ENCODE peak calls at places on chromosomes 1 and 21, in seven cellular contexts. T is upper lobe of left lung, L is K562, J is GM12878, Q is Panc1, U is GM23338, D is HCT116. Y is an unnamed sample. For H3K4me1, the result is how much of the 10 kb centered on the place peaks cover.

GRCh38 chr1:185674201-185674600 is 60.0 kb upstream of the HMCN1 start:
- ATAC-seq in T (no peak), L (no peak), J (peak), Q (no peak), U (no peak), D (no peak), Y (no peak)

GRCh38 chr1:198638894-198639319 is at the start of gene PTPRC:
- ATAC-seq in T (no peak), L (peak), J (peak), Q (no peak), U (no peak), D (no peak), Y (no peak)

GRCh38 chr1:14774225-14774624 is 175.7 kb downstream of the KAZN start:
- ATAC-seq in T (no peak), L (no peak), J (no peak), Q (no peak), U (no peak), D (no peak), Y (no peak)

GRCh38 chr1:41046347-41046775 is 24.8 kb upstream of the SLFNL1 start:
- ATAC-seq in T (peak), L (no peak), J (no peak), Q (no peak), U (no peak), D (no peak), Y (no peak)

GRCh38 chr1:26459573-26460031 is 12.6 kb upstream of the HMGN2 start:
- ATAC-seq in T (no peak), L (no peak), J (no peak), Q (no peak), U (no peak), D (no peak), Y (no peak)

GRCh38 chr1:244047739-244048565 is 3.1 kb upstream of the ZBTB18 start:
- ATAC-seq in T (peak), L (peak), J (peak), Q (peak), U (peak), D (peak), Y (peak)

GRCh38 chr21:39022901-39023693 is 160.2 kb downstream of the PSMG1 start:
- ATAC-seq in T (peak), L (peak), J (no peak), Q (no peak), U (peak), D (peak), Y (peak)

GRCh38 chr1:192061556-192061955 is 96.7 kb upstream of the RGS18 start:
- ATAC-seq in T (no peak), L (no peak), J (no peak), Q (no peak), U (no peak), D (no peak), Y (no peak)

DNA sequence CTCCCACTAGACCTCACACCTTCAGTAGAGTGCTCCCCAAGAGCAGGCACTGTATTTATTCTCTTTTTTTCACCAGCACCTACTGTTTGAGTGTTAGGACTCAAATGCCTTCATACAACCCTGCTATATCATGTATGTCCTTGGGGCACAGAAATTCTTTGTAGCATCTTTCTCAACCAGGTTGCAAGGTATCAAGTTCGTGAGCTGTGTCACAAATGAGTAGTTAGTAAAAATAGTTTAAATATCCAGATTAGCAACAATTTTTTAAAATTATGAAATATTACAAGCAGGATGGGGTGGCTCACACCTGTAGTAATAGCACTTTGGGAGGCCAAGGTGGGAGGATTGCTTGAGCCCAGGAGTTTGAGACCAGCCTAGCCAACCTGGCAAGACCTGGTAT is 152.6 kb upstream of the TNR start:
- ATAC-seq in T (no peak), L (no peak), J (no peak), Q (no peak), U (no peak), D (no peak), Y (no peak)
- TF ChIP-seq POLR2AphosphoS5 in T (no peak), L (no peak), J (no peak), Q (no peak), U (no peak), D (no peak), Y (no peak)

DNA sequence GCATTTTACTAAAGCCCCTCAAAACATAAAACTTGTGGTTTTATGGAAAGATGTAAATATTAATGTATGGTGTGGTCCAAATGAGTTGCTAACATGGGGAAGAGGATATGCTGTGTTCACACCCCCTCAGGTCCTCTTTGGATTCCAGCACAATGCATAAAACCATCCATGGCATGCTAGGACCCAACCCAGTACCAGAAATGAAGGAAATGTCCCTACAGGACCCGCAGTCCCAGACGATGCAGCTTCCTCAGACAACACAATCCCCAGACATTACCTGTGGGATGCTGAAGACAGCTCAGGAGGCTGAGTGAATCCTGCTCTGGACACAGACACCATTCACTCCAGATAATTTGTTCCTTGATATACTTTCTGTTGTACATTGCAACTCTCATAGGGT is 202.2 kb downstream of the LBR start:
- ATAC-seq in T (no peak), L (no peak), J (no peak), Q (no peak), U (no peak), D (no peak), Y (no peak)
- TF ChIP-seq CTCF in T (no peak), L (no peak), J (no peak), Q (no peak), U (no peak), D (no peak), Y (no peak)

DNA sequence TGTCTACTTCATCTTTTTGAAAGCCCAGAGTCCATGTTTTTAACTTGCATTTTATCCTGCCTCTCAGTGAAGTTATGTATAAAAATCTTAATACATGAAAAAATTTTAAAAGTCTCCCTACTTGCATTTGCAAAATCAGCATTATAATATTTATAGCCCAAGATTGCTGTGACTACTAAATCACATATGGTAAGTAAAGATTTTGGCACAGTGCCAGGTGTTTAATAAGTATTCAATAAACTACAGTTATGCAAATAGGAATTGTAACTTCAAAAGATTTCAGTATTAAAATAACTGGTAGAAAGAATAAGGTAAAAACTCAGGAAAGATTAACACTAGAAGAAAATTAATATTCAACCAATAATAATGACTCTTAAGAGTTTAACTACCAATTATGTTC is 641.7 kb downstream of the LRRIQ3 start:
- ATAC-seq in T (no peak), L (no peak), J (no peak), Q (no peak), U (no peak), D (no peak), Y (no peak)
- H3K4me1 ChIP-seq in T (under half), L (under half), J (under half), Q (under half), U (under half), D (under half), Y (under half)

GRCh38 chr1:54989473-54989872 is 9.0 kb downstream of the TMEM61 start:
- ATAC-seq in T (no peak), L (no peak), J (no peak), Q (no peak), U (no peak), D (peak), Y (no peak)
- TF ChIP-seq POLR2AphosphoS5 in T (no peak), L (no peak), J (no peak), Q (no peak), U (no peak), D (no peak), Y (no peak)

DNA sequence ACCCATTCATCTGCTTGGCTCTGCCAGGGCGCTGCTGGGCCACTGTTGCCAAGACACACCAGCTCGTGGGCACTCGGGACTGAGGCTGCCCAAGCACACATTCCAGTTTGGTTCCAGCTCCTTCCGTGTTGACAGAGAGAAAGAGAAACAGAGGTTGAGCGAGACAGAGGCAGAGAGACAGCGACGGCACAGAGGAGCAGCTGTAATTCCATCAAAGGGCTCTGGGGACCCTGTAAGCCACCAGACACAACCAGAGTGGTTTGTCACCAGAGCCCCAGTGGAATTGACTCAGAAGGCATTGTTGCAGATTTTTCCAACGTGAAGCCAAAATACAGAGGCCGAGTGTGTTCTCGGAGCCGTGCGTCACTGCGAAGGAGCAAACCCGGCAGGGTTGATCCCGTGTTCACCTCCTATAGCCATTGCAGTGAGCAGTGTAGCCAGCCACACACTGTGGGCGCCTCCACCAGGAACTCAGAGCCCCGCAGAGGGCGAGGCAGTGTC is 33.5 kb downstream of the SYF2 start:
- ATAC-seq in T (no peak), L (peak), J (peak), Q (no peak), U (peak), D (peak), Y (peak)
- TF ChIP-seq CTCF in T (no peak), L (peak), J (no peak), Q (no peak), U (no peak), D (no peak), Y (no peak)

GRCh38 chr1:59671953-59672305 is 142.8 kb upstream of the HOOK1 start:
- ATAC-seq in T (no peak), L (no peak), J (no peak), Q (no peak), U (no peak), D (no peak), Y (no peak)

GRCh38 chr1:59671066-59671952 is 143.4 kb upstream of the HOOK1 start:
- ATAC-seq in T (no peak), L (no peak), J (no peak), Q (no peak), U (no peak), D (no peak), Y (no peak)

GRCh38 chr1:59674605-59675004 is 140.1 kb upstream of the HOOK1 start:
- ATAC-seq in T (peak), L (no peak), J (no peak), Q (no peak), U (no peak), D (no peak), Y (peak)

GRCh38 chr1:59672851-59673574 is 141.7 kb upstream of the HOOK1 start:
- ATAC-seq in T (peak), L (no peak), J (peak), Q (peak), U (no peak), D (peak), Y (no peak)

DNA sequence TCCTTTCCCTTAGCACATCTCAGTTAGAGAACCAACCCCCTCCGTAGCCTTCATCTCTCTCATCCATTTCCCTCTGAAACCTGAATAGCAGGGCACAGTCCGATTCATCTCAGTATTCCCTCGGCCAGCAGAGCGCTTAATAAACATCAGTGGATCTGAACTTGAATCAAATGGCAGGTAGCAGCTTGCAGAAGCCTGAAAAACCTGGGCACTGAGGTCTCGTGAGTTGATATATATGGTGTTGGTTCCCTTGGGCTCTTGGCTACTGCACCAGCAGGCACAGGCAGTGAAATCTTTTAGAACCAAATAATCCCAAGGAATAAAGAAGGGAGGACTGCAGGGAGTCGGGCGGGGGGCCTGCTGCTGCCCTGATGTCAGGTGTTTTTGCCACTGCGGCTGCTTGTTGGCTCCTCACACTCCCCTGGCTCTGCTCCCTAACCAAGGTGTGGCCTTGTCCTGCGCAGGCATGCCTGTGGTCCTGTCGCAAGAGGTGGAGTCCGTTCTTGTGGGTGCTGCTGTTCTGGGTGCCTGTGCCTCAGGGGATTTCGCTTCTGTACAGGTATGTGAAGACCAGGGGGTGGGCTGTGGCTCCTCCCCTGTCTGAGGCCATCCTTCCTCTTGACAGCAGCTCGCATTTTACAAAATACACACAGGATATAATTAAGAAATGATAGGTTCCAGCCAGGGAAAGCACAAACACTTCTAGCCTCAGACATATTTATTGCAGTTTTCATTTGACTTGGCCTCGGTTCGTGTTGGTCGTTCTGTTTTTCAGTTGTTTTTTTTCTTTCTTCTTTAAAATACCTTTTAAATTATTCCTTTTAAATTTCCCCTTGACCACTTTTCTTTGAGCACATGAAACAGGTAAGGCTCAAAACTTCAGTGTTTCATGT is 140.9 kb upstream of the HOOK1 start:
- ATAC-seq in T (peak), L (no peak), J (no peak), Q (no peak), U (no peak), D (no peak), Y (no peak)
- H3K4me1 ChIP-seq in T (under half), L (under half), J (under half), Q (under half), U (under half), D (under half), Y (half or more)

GRCh38 chr1:231235526-231235925 is 5.5 kb upstream of the GNPAT start:
- ATAC-seq in T (no peak), L (no peak), J (no peak), Q (no peak), U (no peak), D (no peak), Y (no peak)

GRCh38 chr1:231234506-231234905 is 6.5 kb upstream of the GNPAT start:
- ATAC-seq in T (no peak), L (peak), J (no peak), Q (no peak), U (no peak), D (peak), Y (no peak)

GRCh38 chr1:231236131-231236571 is 4.9 kb upstream of the GNPAT start:
- ATAC-seq in T (no peak), L (no peak), J (no peak), Q (no peak), U (no peak), D (no peak), Y (no peak)

GRCh38 chr1:231232870-231233734 is 7.9 kb upstream of the GNPAT start:
- ATAC-seq in T (no peak), L (no peak), J (peak), Q (no peak), U (no peak), D (no peak), Y (no peak)

GRCh38 chr1:231233735-231234417 is 7.1 kb upstream of the GNPAT start:
- ATAC-seq in T (no peak), L (peak), J (no peak), Q (no peak), U (no peak), D (peak), Y (no peak)
- TF ChIP-seq POLR2AphosphoS5 in T (no peak), L (no peak), J (no peak), Q (no peak), U (no peak), D (no peak), Y (no peak)

GRCh38 chr1:33378976-33379375 is 51.9 kb downstream of the PHC2 start:
- ATAC-seq in T (no peak), L (no peak), J (no peak), Q (peak), U (peak), D (peak), Y (no peak)
- TF ChIP-seq CTCF in T (no peak), L (no peak), J (no peak), Q (no peak), U (no peak), D (no peak), Y (no peak)

GRCh38 chr1:160565568-160565967 is 13.7 kb downstream of the CD84 start:
- ATAC-seq in T (no peak), L (no peak), J (no peak), Q (no peak), U (no peak), D (no peak), Y (no peak)

GRCh38 chr1:160570847-160571246 is 8.4 kb downstream of the CD84 start:
- ATAC-seq in T (no peak), L (no peak), J (no peak), Q (no peak), U (no peak), D (no peak), Y (no peak)

GRCh38 chr1:160567858-160568682 is 11.2 kb downstream of the CD84 start:
- ATAC-seq in T (no peak), L (peak), J (peak), Q (no peak), U (no peak), D (no peak), Y (no peak)
- H3K4me1 ChIP-seq in T (under half), L (under half), J (under half), Q (under half), U (under half), D (under half), Y (under half)

DNA sequence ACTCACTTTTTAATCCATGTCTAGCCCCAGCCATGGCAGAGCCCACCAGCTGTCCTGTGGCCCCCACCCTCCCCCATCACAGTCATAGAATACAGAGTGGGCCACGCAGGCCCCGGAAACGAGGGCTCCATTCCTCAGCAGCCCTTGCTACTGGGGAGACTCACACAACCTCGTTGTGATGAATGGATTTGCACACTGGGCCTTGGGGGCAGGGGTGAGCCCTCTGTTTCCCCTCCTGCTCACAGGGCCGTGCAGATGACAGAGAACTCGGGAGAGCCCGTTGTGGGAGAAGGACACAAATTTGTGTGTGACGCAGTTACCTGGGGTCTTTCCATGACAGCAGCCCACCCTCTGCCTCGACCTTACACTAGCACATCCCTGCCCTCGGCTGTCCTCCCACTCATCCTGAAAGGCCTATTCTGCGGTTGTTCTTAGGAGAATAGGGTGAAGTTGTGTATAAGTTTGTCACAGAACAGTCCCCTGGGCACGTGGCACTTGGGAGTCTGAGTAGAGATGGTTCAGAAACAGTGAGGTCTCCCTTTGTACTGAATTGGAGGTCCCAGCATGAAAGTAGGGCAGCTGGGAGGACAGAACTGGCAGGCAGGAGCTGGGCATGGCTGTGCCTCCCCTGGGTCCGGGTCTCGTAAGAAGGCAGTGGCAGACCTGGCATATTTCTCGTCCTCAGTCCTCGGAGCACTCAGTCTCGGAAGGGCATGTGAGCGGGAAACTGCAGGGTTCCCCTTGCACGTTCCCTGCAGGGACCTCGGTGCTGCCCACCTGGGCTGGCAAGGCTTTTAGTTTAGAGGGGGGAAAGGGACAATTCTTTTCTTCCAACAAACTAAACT is 6.8 kb downstream of the AGT start:
- ATAC-seq in T (no peak), L (no peak), J (no peak), Q (no peak), U (no peak), D (no peak), Y (no peak)
- TF ChIP-seq POLR2AphosphoS5 in T (no peak), L (no peak), J (no peak), Q (no peak), U (no peak), D (no peak), Y (no peak)